ENCODE peak calls at places on chromosomes 16 and 17, in six cellular contexts. X is cardiac muscle cell, E is heart left ventricle, V is K562, P is breast epithelium, I is tibial nerve. T is an unnamed sample.

GRCh38 chr17:78007655-78008054 is 49.2 kb downstream of the TNRC6C start:
- DNase-seq in P (no peak), E (no peak), X (no peak), I (no peak), V (no peak), T (no peak)

GRCh38 chr16:3950343-3951193 is 70.1 kb upstream of the CREBBP start:
- DNase-seq in X (peak; percentile 99), E (peak; percentile 88), I (peak; percentile 93), V (peak; percentile 33), P (peak; percentile 69), T (peak; percentile 99)

GRCh38 chr17:79922161-79922569 is 82.9 kb upstream of the CBX4 start:
- DNase-seq in I (no peak), V (no peak), P (no peak), X (no peak), E (no peak), T (no peak)

GRCh38 chr16:10093564-10093963 is 88.7 kb downstream of the GRIN2A start:
- DNase-seq in X (no peak), P (no peak), E (no peak), I (no peak), V (no peak), T (no peak)

GRCh38 chr16:15749985-15750384 is 99.9 kb downstream of the NDE1 start:
- DNase-seq in X (no peak), I (no peak), V (no peak), E (no peak), P (no peak), T (no peak)

GRCh38 chr16:24504467-24505345 is 34.7 kb upstream of the RBBP6 start:
- DNase-seq in V (peak; percentile 70), E (peak; percentile 31), I (peak; percentile 41), P (no peak), X (peak; percentile 76), T (peak; percentile 46)

GRCh38 chr17:62800580-62800979 is 7.5 kb downstream of the MARCHF10 start:
- DNase-seq in I (no peak), X (no peak), V (no peak), P (no peak), E (no peak), T (no peak)

GRCh38 chr16:53515811-53516210 is 12.8 kb upstream of the AKTIP start:
- DNase-seq in V (no peak), E (no peak), P (no peak), I (no peak), X (peak; percentile 11), T (no peak)

GRCh38 chr16:75053791-75054555 is 55.1 kb downstream of the ZNRF1 start:
- DNase-seq in E (peak; percentile 65), P (peak; percentile 91), X (no peak), V (no peak), I (peak; percentile 27), T (no peak)

GRCh38 chr16:19861811-19862327 is 22.8 kb downstream of the GPRC5B start:
- DNase-seq in X (peak; percentile 42), E (no peak), V (no peak), P (no peak), I (no peak), T (no peak)

GRCh38 chr17:49832840-49833599 is 14.8 kb downstream of the TAC4 start:
- DNase-seq in E (no peak), P (no peak), V (no peak), X (peak; percentile 25), I (no peak), T (no peak)

GRCh38 chr16:67857547-67858233 is 10.2 kb upstream of the CENPT start:
- DNase-seq in V (peak; percentile 66), P (peak; percentile 84), X (peak; percentile 93), I (peak; percentile 70), E (peak; percentile 67), T (peak; percentile 87)

GRCh38 chr17:9004132-9004960 is 17.0 kb upstream of the NTN1 start:
- DNase-seq in V (no peak), E (no peak), X (no peak), P (no peak), I (no peak), T (no peak)

GRCh38 chr16:27154573-27155521 is 48.5 kb upstream of the KDM8 start:
- DNase-seq in P (no peak), I (peak; percentile 57), E (peak; percentile 37), X (peak; percentile 48), V (peak; percentile 85), T (peak; percentile 23)

GRCh38 chr16:6643083-6643686 is 689.5 kb upstream of the RBFOX1 start:
- DNase-seq in P (no peak), I (peak; percentile 85), E (no peak), V (peak; percentile 35), X (peak; percentile 58), T (peak; percentile 12)

GRCh38 chr17:45225051-45225700 is 3.5 kb downstream of the FMNL1 start:
- DNase-seq in E (no peak), P (no peak), X (no peak), V (no peak), I (no peak), T (peak; percentile 75)

GRCh38 chr16:23556881-23557778 is at the start of the genes EARS2 and UBFD1:
- DNase-seq in V (peak; percentile 95), X (peak; percentile 100), P (peak; percentile 97), E (peak; percentile 98), I (peak; percentile 96), T (peak; percentile 99)

GRCh38 chr16:69351309-69352027 is at the start of gene TMED6:
- DNase-seq in X (no peak), V (no peak), I (no peak), P (no peak), E (no peak), T (no peak)

GRCh38 chr17:59439711-59440110 is 108.3 kb downstream of the YPEL2 start:
- DNase-seq in E (no peak), V (no peak), P (no peak), I (no peak), X (no peak), T (no peak)

GRCh38 chr16:88287219-88287618 is 95.5 kb upstream of the ZNF469 start:
- DNase-seq in E (no peak), V (peak; percentile 86), P (no peak), I (no peak), X (no peak), T (no peak)

GRCh38 chr16:88288303-88288702 is 94.5 kb upstream of the ZNF469 start:
- DNase-seq in X (no peak), P (no peak), V (no peak), I (no peak), E (no peak), T (no peak)

GRCh38 chr16:88290850-88291830 is 91.6 kb upstream of the ZNF469 start:
- DNase-seq in X (no peak), V (no peak), I (no peak), P (no peak), E (no peak), T (no peak)

GRCh38 chr16:88289549-88290344 is 93.0 kb upstream of the ZNF469 start:
- DNase-seq in P (no peak), I (no peak), X (no peak), V (no peak), E (no peak), T (no peak)

DNA sequence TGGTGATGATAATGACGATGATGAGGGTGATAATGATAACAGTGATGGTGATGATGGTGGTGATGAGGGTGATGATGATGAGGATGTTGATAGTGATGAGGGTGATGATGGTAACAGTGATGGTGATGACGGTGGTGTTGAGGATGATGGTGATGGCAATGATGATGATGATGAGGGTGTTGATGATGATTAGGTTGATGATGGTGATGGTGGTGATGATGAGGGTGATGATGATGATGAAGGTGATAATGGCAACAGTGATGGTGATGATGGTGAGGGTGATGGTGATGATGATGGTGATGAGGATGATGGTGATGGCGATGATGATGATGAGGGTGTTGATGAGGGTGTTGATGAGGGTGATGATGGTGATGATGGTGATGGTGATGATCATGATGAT is 93.8 kb upstream of the ZNF469 start:
- DNase-seq in X (no peak), I (no peak), V (no peak), E (no peak), P (no peak), T (no peak)
- H3K9me3 ChIP-seq in X (no peaks in the 10 kb centered on the region), I (no peaks in the 10 kb centered on the region), V (no peaks in the 10 kb centered on the region), E (no peaks in the 10 kb centered on the region), P (peaks cover 23% of the 10 kb centered on the region), T (peaks cover 2% of the 10 kb centered on the region)

GRCh38 chr17:1906622-1907021 is 76.8 kb downstream of the RPA1 start:
- DNase-seq in P (no peak), E (no peak), I (no peak), X (peak; percentile 21), V (no peak), T (no peak)
- H3K27me3 ChIP-seq in P (no peaks in the 10 kb centered on the region), E (no peaks in the 10 kb centered on the region), I (peaks cover 67% of the 10 kb centered on the region), X (peaks cover 11% of the 10 kb centered on the region), V (peaks cover 10% of the 10 kb centered on the region), T (no peaks in the 10 kb centered on the region)

DNA sequence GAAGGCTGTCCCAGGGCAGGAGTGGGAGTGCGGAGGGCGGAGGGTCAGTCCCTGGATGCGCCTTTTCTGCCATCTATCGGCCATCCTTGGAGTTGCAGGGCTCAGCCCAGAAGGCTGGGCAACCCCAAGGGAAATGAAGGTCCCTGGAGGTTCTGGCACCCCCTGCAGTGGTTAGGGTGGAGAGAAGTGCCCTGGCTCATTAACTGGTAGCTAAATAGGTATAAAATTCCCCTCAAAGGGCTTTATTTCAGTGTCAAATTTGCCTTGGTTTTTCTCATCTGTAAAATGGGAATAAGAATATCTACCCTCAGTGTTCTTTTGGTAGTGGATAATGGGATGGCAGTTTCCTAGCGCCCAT is 22.4 kb downstream of the C17orf75 start:
- DNase-seq in V (peak; percentile 90), I (peak; percentile 79), P (peak; percentile 72), X (peak; percentile 68), E (peak; percentile 70), T (peak; percentile 71)
- H3K4me3 ChIP-seq in V (no peak overlapping the region), I (no peak overlapping the region), P (no peak overlapping the region), X (no peak overlapping the region), E (no peak overlapping the region), T (no peak overlapping the region)

DNA sequence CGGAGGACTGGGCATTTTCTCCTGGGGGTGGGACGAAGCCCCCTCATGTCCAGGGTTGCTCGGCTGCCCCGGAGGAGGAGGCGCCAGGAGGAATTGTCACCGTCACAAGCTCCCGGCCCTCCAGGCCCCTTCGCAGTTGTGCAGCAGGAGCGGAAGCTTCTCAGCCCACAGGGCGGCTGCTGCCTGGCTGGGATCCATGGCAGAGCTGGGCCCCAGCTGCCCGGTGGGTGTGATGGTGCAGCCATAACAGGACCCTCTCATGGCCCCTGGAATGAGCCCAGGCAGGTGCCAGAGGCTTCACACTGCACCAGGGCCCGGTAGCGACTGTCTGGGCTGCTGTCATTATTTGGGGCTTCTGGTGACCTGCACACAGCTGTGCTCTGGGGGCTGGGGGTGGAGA is 54.9 kb upstream of the GNG13 start:
- DNase-seq in X (no peak), P (no peak), E (no peak), I (no peak), V (no peak), T (no peak)
- H3K9me3 ChIP-seq in X (no peaks in the 10 kb centered on the region), P (no peaks in the 10 kb centered on the region), E (no peaks in the 10 kb centered on the region), I (no peaks in the 10 kb centered on the region), V (peaks cover 2% of the 10 kb centered on the region), T (peaks cover 9% of the 10 kb centered on the region)

DNA sequence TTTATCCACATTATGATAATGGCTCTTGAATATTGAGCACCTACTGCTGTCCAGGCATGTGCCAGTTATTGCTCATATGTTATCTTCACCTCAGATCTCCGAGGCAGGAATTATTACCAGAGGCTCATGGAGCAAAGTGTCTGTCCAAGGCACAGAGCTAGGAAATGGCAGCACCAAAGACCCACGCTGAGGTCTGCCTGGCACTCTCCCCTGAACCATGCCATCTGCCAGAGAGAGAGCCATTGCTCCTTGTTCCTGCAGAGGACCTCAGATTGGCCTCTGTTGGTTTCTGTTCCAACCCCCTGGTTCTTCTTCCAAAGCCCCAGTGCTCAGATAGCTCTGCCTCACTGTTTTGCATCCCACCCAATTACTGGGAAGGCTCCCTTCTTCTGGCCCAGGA is 6.0 kb downstream of the ASIC2 start:
- DNase-seq in X (no peak), E (no peak), I (no peak), P (no peak), V (no peak), T (no peak)
- H3K27me3 ChIP-seq in X (peaks cover 52% of the 10 kb centered on the region), E (peaks cover 12% of the 10 kb centered on the region), I (peaks cover 14% of the 10 kb centered on the region), P (no peaks in the 10 kb centered on the region), V (no peaks in the 10 kb centered on the region), T (peaks cover 28% of the 10 kb centered on the region)